ENCODE peak calls at places on chromosome 11, in eight cellular contexts. I, G, J, K, R, P, U and N are unnamed samples.
A peak's percentile ranks its signal among the peaks of the same experiment; 100 is the strongest.

GRCh38 chr11:17703951-17704350 is 15.4 kb upstream of the MYOD1 start:
- DNase-seq in K (no peak), J (no peak), U (no peak), P (no peak), R (peak; percentile 69), I (no peak), G (no peak), N (no peak)

GRCh38 chr11:1297576-1298473 is 11.6 kb downstream of the TOLLIP start:
- DNase-seq in R (no peak), P (no peak), U (peak; percentile 8), K (peak; percentile 73), I (no peak), G (peak; percentile 65), J (peak; percentile 72), N (no peak)

GRCh38 chr11:66857234-66857926 is 516 bp downstream of the LRFN4 start:
- DNase-seq in U (no peak), G (peak; percentile 63), K (no peak), P (no peak), R (no peak), I (peak; percentile 44), J (no peak), N (peak; percentile 65)

GRCh38 chr11:2036863-2037486 is 39.3 kb upstream of the H19 start:
- DNase-seq in K (no peak), J (no peak), G (no peak), P (no peak), R (no peak), U (no peak), I (no peak), N (no peak)

GRCh38 chr11:73969991-73970800 is 12.4 kb downstream of the UCP2 start:
- DNase-seq in I (no peak), R (no peak), P (no peak), J (no peak), U (no peak), K (no peak), G (peak; percentile 43), N (no peak)

GRCh38 chr11:46251954-46252353 is 25.5 kb upstream of the CREB3L1 start:
- DNase-seq in P (no peak), R (no peak), G (no peak), K (no peak), I (no peak), U (no peak), J (no peak), N (no peak)

GRCh38 chr11:118915941-118916841 is 9.5 kb downstream of the BCL9L start:
- DNase-seq in G (no peak), I (no peak), P (no peak), U (peak; percentile 16), J (no peak), R (no peak), K (no peak), N (peak; percentile 57)

GRCh38 chr11:69308936-69309799 is 15.2 kb downstream of the MYEOV start:
- DNase-seq in I (no peak), U (no peak), R (no peak), J (no peak), G (no peak), K (no peak), P (no peak), N (no peak)

GRCh38 chr11:122816701-122817100 is 21.6 kb upstream of the CRTAM start:
- DNase-seq in J (no peak), G (no peak), I (no peak), K (no peak), P (peak; percentile 50), R (no peak), U (no peak), N (no peak)

GRCh38 chr11:6608726-6609501 is 3.1 kb downstream of the TAF10 start:
- DNase-seq in R (no peak), G (no peak), P (no peak), K (no peak), I (no peak), J (no peak), U (peak; percentile 6), N (no peak)

GRCh38 chr11:771617-772204 is 5.6 kb downstream of the GATD1 start:
- DNase-seq in I (peak; percentile 6), U (no peak), R (no peak), P (no peak), J (no peak), K (no peak), G (no peak), N (no peak)

GRCh38 chr11:61446211-61446651 is 16.3 kb downstream of the SDHAF2 start:
- DNase-seq in J (peak; percentile 88), I (peak; percentile 97), U (peak; percentile 88), R (peak; percentile 73), P (peak; percentile 96), K (peak; percentile 90), G (peak; percentile 88), N (peak; percentile 93)

GRCh38 chr11:59029490-59029889 is 56.6 kb upstream of the GLYATL1B start:
- DNase-seq in U (no peak), J (no peak), R (no peak), K (no peak), G (no peak), P (no peak), I (no peak), N (no peak)

GRCh38 chr11:1156506-1157340 is 1.0 kb upstream of the MUC5AC start:
- DNase-seq in P (no peak), K (no peak), G (peak; percentile 39), R (no peak), I (no peak), J (no peak), U (no peak), N (no peak)

GRCh38 chr11:65777821-65778361 is 2.9 kb downstream of the AP5B1 start:
- DNase-seq in K (no peak), G (no peak), R (no peak), J (peak; percentile 24), P (no peak), U (no peak), I (no peak), N (no peak)

DNA sequence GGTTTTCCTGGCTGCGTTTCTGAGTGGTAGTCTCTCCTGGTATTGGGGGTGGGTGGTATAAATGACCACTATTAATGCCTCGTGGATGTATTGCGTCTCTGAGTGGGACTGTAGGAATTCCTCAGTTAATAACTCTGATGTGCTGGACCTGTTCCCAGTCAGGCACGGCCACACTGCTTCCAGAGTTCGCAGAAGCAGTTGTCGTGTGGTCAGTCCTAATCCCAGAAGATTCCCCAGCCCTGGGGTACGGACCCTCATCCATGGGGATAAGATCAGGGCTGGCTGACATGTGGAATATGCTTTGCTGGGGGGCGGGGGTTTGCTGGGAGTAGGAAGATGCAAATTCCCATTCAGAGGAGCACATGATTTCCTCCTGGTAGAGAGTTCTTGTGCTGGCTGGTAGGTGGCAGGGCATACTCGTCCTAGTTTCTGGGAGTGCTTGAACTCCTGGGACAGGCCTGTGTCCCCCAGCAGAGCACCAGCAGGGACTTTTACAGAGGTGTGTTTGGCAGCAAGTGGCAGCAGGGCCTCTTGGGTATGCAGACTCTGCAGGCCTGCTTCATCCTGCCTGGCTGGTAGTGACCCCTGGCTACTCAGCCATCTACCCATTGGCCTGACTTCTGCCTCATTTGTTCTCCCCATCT is 157.4 kb downstream of the NAV2 start:
- DNase-seq in I (no peak), U (no peak), P (no peak), G (no peak), R (no peak), J (no peak), K (no peak), N (no peak)
- H3K4me1 ChIP-seq in I (peaks cover 41% of the 10 kb centered on the region), U (peaks cover 2% of the 10 kb centered on the region), P (peaks cover 13% of the 10 kb centered on the region), G (no peaks in the 10 kb centered on the region), R (no peaks in the 10 kb centered on the region), J (no peaks in the 10 kb centered on the region), K (peaks cover 7% of the 10 kb centered on the region), N (peaks cover 8% of the 10 kb centered on the region)

GRCh38 chr11:44559207-44559943 is 6.1 kb upstream of the CD82 start:
- DNase-seq in I (peak; percentile 88), R (no peak), P (no peak), K (no peak), J (no peak), G (no peak), U (no peak), N (no peak)

GRCh38 chr11:44561275-44561781 is 4.1 kb upstream of the CD82 start:
- DNase-seq in J (no peak), G (no peak), P (no peak), K (no peak), I (no peak), R (no peak), U (no peak), N (no peak)

GRCh38 chr11:44556735-44557409 is 8.6 kb upstream of the CD82 start:
- DNase-seq in U (peak; percentile 68), G (peak; percentile 74), P (peak; percentile 69), I (peak; percentile 74), J (peak; percentile 77), R (peak; percentile 54), K (peak; percentile 80), N (peak; percentile 82)

GRCh38 chr11:44555031-44555800 is 10.2 kb upstream of the CD82 start:
- DNase-seq in K (no peak), P (no peak), R (no peak), G (no peak), I (no peak), U (no peak), J (no peak), N (no peak)

DNA sequence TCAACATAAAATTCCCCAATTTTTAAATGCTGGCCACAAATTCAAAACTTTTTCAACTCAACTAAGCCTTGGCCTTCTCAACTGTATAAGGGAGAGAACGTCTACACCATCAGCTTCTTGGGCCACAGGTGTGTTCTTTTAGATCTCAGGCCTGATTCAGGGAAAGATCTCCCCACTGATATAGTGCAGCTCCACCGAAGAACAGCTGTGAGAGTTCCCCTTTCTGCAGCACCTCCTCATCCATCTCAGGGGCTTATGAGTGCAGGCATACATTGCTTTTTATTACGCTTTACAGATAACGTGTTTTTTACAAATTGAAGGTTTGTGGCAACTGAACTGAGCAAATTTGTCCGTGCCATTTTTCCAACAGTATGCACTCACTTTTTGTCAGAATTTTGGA is 8.0 kb upstream of the CD82 start:
- DNase-seq in G (no peak), R (no peak), K (no peak), P (no peak), U (no peak), J (no peak), I (no peak), N (no peak)
- H3K4me1 ChIP-seq in G (peaks cover 3% of the 10 kb centered on the region), R (peaks cover 9% of the 10 kb centered on the region), K (peaks cover 5% of the 10 kb centered on the region), P (no peaks in the 10 kb centered on the region), U (no peaks in the 10 kb centered on the region), J (no peaks in the 10 kb centered on the region), I (peaks cover 36% of the 10 kb centered on the region), N (peaks cover 3% of the 10 kb centered on the region)

GRCh38 chr11:33323421-33323820 is 66.2 kb downstream of the HIPK3 start:
- DNase-seq in P (no peak), J (no peak), R (no peak), G (no peak), U (no peak), I (no peak), K (no peak), N (no peak)
- H3K4me1 ChIP-seq in P (peaks cover 9% of the 10 kb centered on the region), J (peaks cover 46% of the 10 kb centered on the region), R (no peaks in the 10 kb centered on the region), G (peaks cover 11% of the 10 kb centered on the region), U (peaks cover 22% of the 10 kb centered on the region), I (peaks cover 4% of the 10 kb centered on the region), K (peaks cover 37% of the 10 kb centered on the region), N (peaks cover 13% of the 10 kb centered on the region)

GRCh38 chr11:35550374-35551036 is 25.1 kb upstream of the PAMR1 start:
- DNase-seq in P (no peak), G (no peak), K (no peak), J (no peak), U (no peak), R (no peak), I (no peak), N (no peak)
- H3K4me1 ChIP-seq in P (peaks cover 28% of the 10 kb centered on the region), G (no peaks in the 10 kb centered on the region), K (peaks cover 7% of the 10 kb centered on the region), J (no peaks in the 10 kb centered on the region), U (no peaks in the 10 kb centered on the region), R (peaks cover 11% of the 10 kb centered on the region), I (peaks cover 59% of the 10 kb centered on the region), N (peaks cover 2% of the 10 kb centered on the region)

GRCh38 chr11:78795862-78796261 is 221.2 kb upstream of the NARS2 start:
- DNase-seq in K (no peak), R (no peak), G (no peak), P (peak; percentile 50), J (no peak), U (no peak), I (no peak), N (no peak)
- H3K4me1 ChIP-seq in K (peaks cover 41% of the 10 kb centered on the region), R (no peaks in the 10 kb centered on the region), G (peaks cover 42% of the 10 kb centered on the region), P (peaks cover 43% of the 10 kb centered on the region), J (peaks cover 7% of the 10 kb centered on the region), U (peaks cover 9% of the 10 kb centered on the region), I (peaks cover 28% of the 10 kb centered on the region), N (peaks cover 7% of the 10 kb centered on the region)